ENCODE peak calls at places on chromosomes 1 and 21, in four cellular contexts. One of them, this sample, is unnamed.

GRCh38 chr1:205324781-205325180 is 3.2 kb upstream of the NUAK2 start:
- DNase-seq in upper lobe of right lung: no peak
- DNase-seq in mammary epithelial cell: no peak
- DNase-seq in astrocyte: peak
- DNase-seq in this sample: no peak

GRCh38 chr1:232291681-232292080 is 338.3 kb downstream of the SIPA1L2 start:
- DNase-seq in astrocyte: no peak
- DNase-seq in upper lobe of right lung: no peak
- DNase-seq in mammary epithelial cell: no peak
- DNase-seq in this sample: peak

GRCh38 chr1:83791821-83792437 is 207.0 kb downstream of the TTLL7 start:
- DNase-seq in upper lobe of right lung: no peak
- DNase-seq in astrocyte: peak
- DNase-seq in mammary epithelial cell: peak
- DNase-seq in this sample: peak

GRCh38 chr1:54542962-54543539 is 5.0 kb upstream of the ACOT11 start:
- DNase-seq in mammary epithelial cell: no peak
- DNase-seq in astrocyte: peak
- DNase-seq in upper lobe of right lung: no peak
- DNase-seq in this sample: no peak

GRCh38 chr1:96346708-96347107 is 374.9 kb upstream of the PTBP2 start:
- DNase-seq in upper lobe of right lung: no peak
- DNase-seq in astrocyte: no peak
- DNase-seq in mammary epithelial cell: no peak
- DNase-seq in this sample: peak

GRCh38 chr1:194062962-194063361 is 876.5 kb upstream of the B3GALT2 start:
- DNase-seq in astrocyte: no peak
- DNase-seq in mammary epithelial cell: no peak
- DNase-seq in upper lobe of right lung: no peak
- DNase-seq in this sample: no peak

GRCh38 chr21:43287974-43288755 is 119.4 kb downstream of the CRYAA start:
- DNase-seq in astrocyte: no peak
- DNase-seq in upper lobe of right lung: peak
- DNase-seq in mammary epithelial cell: no peak
- DNase-seq in this sample: peak

GRCh38 chr1:226714148-226714547 is 24.9 kb downstream of the ITPKB start:
- DNase-seq in astrocyte: no peak
- DNase-seq in mammary epithelial cell: peak
- DNase-seq in upper lobe of right lung: no peak
- DNase-seq in this sample: peak

GRCh38 chr21:15653710-15654109 is 76.1 kb upstream of the USP25 start:
- DNase-seq in mammary epithelial cell: no peak
- DNase-seq in astrocyte: no peak
- DNase-seq in upper lobe of right lung: no peak
- DNase-seq in this sample: no peak

GRCh38 chr1:248618878-248619277 is 16.0 kb downstream of the OR2T11 start:
- DNase-seq in upper lobe of right lung: no peak
- DNase-seq in astrocyte: no peak
- DNase-seq in mammary epithelial cell: peak
- DNase-seq in this sample: peak

DNA sequence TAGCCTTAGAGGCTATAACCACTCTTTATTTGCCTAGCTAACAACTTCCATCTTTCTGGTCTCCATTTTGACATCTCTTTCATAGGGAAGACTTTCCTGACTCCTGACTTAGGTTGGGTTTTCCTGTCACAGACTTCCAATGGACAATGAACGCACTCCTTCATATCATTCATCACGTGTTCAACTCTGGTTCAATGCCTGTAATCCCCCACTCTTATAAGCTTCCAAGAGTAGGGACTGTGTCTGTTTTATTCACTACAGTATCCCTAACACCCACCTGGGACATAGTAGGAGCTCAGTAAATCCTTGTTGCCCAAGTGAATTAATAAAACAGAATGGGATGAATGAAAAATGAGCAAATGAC is 4.6 kb downstream of the SLAMF1 start:
- DNase-seq in astrocyte: no peak
- DNase-seq in mammary epithelial cell: no peak
- DNase-seq in upper lobe of right lung: no peak
- DNase-seq in this sample: no peak
- H3K27ac ChIP-seq in astrocyte: no peak
- H3K27ac ChIP-seq in mammary epithelial cell: no peak
- H3K27ac ChIP-seq in upper lobe of right lung: no peak
- H3K27ac ChIP-seq in this sample: no peak

GRCh38 chr1:8702848-8703810 is 114.3 kb downstream of the RERE start:
- DNase-seq in astrocyte: peak
- DNase-seq in mammary epithelial cell: peak
- DNase-seq in upper lobe of right lung: peak
- DNase-seq in this sample: peak

GRCh38 chr1:8706291-8706690 is 111.1 kb downstream of the RERE start:
- DNase-seq in mammary epithelial cell: no peak
- DNase-seq in upper lobe of right lung: no peak
- DNase-seq in astrocyte: no peak
- DNase-seq in this sample: no peak

GRCh38 chr1:8705104-8705503 is 112.3 kb downstream of the RERE start:
- DNase-seq in astrocyte: no peak
- DNase-seq in mammary epithelial cell: no peak
- DNase-seq in upper lobe of right lung: no peak
- DNase-seq in this sample: peak

GRCh38 chr1:8708259-8708658 is 109.2 kb downstream of the RERE start:
- DNase-seq in astrocyte: no peak
- DNase-seq in mammary epithelial cell: no peak
- DNase-seq in upper lobe of right lung: no peak
- DNase-seq in this sample: no peak

GRCh38 chr1:8706995-8707396 is 110.4 kb downstream of the RERE start:
- DNase-seq in mammary epithelial cell: no peak
- DNase-seq in upper lobe of right lung: no peak
- DNase-seq in astrocyte: peak
- DNase-seq in this sample: no peak
- H3K27ac ChIP-seq in mammary epithelial cell: no peak
- H3K27ac ChIP-seq in upper lobe of right lung: peak
- H3K27ac ChIP-seq in astrocyte: no peak
- H3K27ac ChIP-seq in this sample: no peak

GRCh38 chr1:26862781-26863676 is at the start of gene SFN:
- DNase-seq in astrocyte: no peak
- DNase-seq in upper lobe of right lung: peak
- DNase-seq in mammary epithelial cell: peak
- DNase-seq in this sample: peak

GRCh38 chr1:26863677-26864060 is 720 bp downstream of the SFN start:
- DNase-seq in mammary epithelial cell: no peak
- DNase-seq in upper lobe of right lung: no peak
- DNase-seq in astrocyte: no peak
- DNase-seq in this sample: no peak

GRCh38 chr1:26861889-26862371 is 1.0 kb upstream of the SFN start:
- DNase-seq in mammary epithelial cell: peak
- DNase-seq in astrocyte: no peak
- DNase-seq in upper lobe of right lung: peak
- DNase-seq in this sample: peak

GRCh38 chr1:26858891-26859630 is 3.9 kb upstream of the SFN start:
- DNase-seq in upper lobe of right lung: no peak
- DNase-seq in mammary epithelial cell: peak
- DNase-seq in astrocyte: no peak
- DNase-seq in this sample: peak

DNA sequence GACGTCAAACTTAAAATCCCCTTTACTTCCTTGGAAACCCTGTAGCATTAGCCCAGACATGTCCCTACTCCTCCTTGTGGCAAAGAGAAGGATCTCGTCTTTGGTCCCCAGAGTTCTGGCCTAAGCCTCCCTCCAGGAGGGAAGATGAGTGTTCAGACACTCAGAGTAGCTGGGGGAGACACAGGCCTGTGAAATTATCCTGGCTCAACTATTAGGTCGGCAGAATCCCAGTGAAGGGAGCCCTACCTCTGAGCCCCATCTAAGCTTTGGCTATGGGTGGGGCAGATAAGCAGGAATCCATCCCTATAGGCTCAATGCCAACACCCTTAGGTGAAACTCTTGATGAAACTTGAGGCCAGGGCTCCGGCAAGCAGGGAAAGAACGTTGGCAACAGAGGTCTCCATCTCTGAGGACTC is 1.7 kb upstream of the SFN start:
- DNase-seq in astrocyte: no peak
- DNase-seq in upper lobe of right lung: no peak
- DNase-seq in mammary epithelial cell: peak
- DNase-seq in this sample: peak
- H3K27ac ChIP-seq in astrocyte: no peak
- H3K27ac ChIP-seq in upper lobe of right lung: no peak
- H3K27ac ChIP-seq in mammary epithelial cell: peak
- H3K27ac ChIP-seq in this sample: peak

DNA sequence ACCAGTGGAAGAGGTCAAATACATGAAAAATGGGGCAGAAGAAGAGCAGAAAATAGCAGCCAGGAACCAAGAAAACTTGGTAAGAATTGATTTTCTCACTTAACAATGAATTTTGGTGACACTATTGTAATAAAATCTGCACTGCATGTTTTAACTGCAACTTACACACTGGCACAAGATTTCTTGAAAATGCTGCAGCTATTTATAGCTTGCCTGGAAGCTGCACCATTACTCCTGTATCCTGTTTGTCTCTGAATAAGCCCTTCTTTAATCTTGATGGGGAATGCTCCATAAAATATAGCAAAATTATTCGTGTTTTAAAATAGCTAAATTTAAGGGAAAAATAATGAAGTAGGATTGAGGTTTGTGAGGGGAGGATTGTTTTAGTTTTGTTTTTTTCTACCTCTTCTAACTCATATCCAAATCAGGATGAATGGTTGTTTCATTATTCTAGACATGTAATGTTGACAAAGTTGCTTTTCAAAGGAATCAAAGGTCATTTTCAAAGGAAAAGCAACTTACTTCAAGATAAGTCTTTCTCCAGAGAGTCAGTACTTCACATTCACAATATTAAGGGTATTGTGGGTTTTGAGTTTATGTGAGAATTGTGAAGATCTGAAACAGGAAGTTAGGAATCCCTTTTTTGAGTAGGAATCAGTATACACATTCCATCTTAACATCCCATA is 120.9 kb downstream of the C1orf21 start:
- DNase-seq in mammary epithelial cell: no peak
- DNase-seq in upper lobe of right lung: no peak
- DNase-seq in astrocyte: peak
- DNase-seq in this sample: no peak
- H3K27ac ChIP-seq in mammary epithelial cell: no peak
- H3K27ac ChIP-seq in upper lobe of right lung: no peak
- H3K27ac ChIP-seq in astrocyte: no peak
- H3K27ac ChIP-seq in this sample: no peak

DNA sequence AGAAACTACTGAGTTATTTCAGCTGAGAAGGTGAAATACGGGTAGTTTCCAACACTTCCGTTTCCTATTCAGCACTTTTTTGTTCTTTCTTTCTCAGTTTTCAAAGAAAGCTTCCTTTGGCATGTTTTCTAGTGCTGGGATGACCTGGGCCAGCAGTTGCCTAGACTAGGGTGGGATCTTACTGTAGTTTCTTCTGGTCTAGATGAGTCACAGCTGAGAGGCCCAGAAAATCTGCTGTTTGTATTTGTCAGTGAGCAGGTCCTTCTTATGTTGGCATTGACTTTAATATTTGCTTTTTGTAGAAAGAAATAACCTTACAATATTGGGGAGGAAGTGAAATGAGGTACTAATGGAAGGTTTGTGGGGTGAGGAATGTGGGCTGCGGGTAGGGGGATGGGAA is 22.2 kb downstream of the C1orf21 start:
- DNase-seq in upper lobe of right lung: no peak
- DNase-seq in mammary epithelial cell: no peak
- DNase-seq in astrocyte: peak
- DNase-seq in this sample: peak
- H3K27ac ChIP-seq in upper lobe of right lung: peak
- H3K27ac ChIP-seq in mammary epithelial cell: no peak
- H3K27ac ChIP-seq in astrocyte: no peak
- H3K27ac ChIP-seq in this sample: peak

DNA sequence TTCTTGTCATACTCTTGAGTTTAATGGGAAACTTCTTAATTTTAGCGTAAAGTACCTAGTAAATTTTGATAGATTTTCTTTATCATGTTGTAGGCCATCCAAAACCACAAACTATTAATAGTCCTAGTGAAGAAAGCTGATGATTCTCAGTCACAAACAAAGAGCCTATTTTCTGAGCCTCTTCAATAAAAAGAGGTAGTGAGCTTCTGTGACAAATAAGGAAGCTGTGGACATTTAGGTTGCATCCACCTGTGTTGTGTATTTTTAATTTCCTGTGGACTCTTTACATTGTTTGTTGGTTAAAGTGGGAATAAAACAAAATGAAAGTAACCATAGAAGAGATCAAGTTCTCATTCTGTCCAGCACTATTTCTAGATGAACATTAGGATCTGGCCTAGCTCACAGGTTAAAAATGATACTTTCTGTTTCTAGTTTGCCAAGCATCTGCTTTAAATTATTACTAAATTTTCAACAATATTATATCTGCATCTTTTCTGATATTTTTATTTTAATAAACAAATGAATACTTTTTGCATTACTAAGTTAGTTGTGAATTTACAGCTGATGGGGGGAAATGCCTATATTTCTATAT is 702.2 kb upstream of the ADGRL4 start:
- DNase-seq in astrocyte: no peak
- DNase-seq in upper lobe of right lung: no peak
- DNase-seq in mammary epithelial cell: no peak
- DNase-seq in this sample: no peak
- H3K27ac ChIP-seq in astrocyte: no peak
- H3K27ac ChIP-seq in upper lobe of right lung: no peak
- H3K27ac ChIP-seq in mammary epithelial cell: no peak
- H3K27ac ChIP-seq in this sample: no peak

GRCh38 chr1:222653178-222653827 is 35.4 kb downstream of the MIA3 start:
- DNase-seq in upper lobe of right lung: no peak
- DNase-seq in astrocyte: no peak
- DNase-seq in mammary epithelial cell: no peak
- DNase-seq in this sample: no peak
- H3K27ac ChIP-seq in upper lobe of right lung: no peak
- H3K27ac ChIP-seq in astrocyte: no peak
- H3K27ac ChIP-seq in mammary epithelial cell: no peak
- H3K27ac ChIP-seq in this sample: no peak

GRCh38 chr1:91891969-91892368 is 6.0 kb upstream of the TGFBR3 start:
- DNase-seq in upper lobe of right lung: no peak
- DNase-seq in mammary epithelial cell: no peak
- DNase-seq in astrocyte: no peak
- DNase-seq in this sample: no peak
- H3K27ac ChIP-seq in upper lobe of right lung: no peak
- H3K27ac ChIP-seq in mammary epithelial cell: no peak
- H3K27ac ChIP-seq in astrocyte: no peak
- H3K27ac ChIP-seq in this sample: no peak

GRCh38 chr1:38125016-38125415 is 78.4 kb upstream of the POU3F1 start:
- DNase-seq in upper lobe of right lung: no peak
- DNase-seq in astrocyte: no peak
- DNase-seq in mammary epithelial cell: peak
- DNase-seq in this sample: no peak
- H3K27ac ChIP-seq in upper lobe of right lung: no peak
- H3K27ac ChIP-seq in astrocyte: no peak
- H3K27ac ChIP-seq in mammary epithelial cell: no peak
- H3K27ac ChIP-seq in this sample: no peak

This sample was measured in PC-3.